ENCODE peak calls at places on chromosomes 4 and X, in six cellular contexts. One of them, this sample, is unnamed.

GRCh38 chrX:635428-636192 is 5.0 kb downstream of the SHOX start:
- DNase-seq in substantia nigra: no peak
- DNase-seq in hepatocyte: no peak
- DNase-seq in lower lobe of right lung: no peak
- DNase-seq in AG04450: no peak
- DNase-seq in CD8-positive, alpha-beta memory T cell: no peak
- DNase-seq in this sample: no peak

GRCh38 chrX:115029869-115030564 is 12.6 kb upstream of the IL13RA2 start:
- DNase-seq in CD8-positive, alpha-beta memory T cell: no peak
- DNase-seq in substantia nigra: no peak
- DNase-seq in lower lobe of right lung: no peak
- DNase-seq in hepatocyte: no peak
- DNase-seq in AG04450: no peak
- DNase-seq in this sample: no peak

GRCh38 chrX:115017455-115017854 is at the start of gene IL13RA2:
- DNase-seq in lower lobe of right lung: no peak
- DNase-seq in CD8-positive, alpha-beta memory T cell: no peak
- DNase-seq in substantia nigra: no peak
- DNase-seq in AG04450: no peak
- DNase-seq in hepatocyte: no peak
- DNase-seq in this sample: no peak

GRCh38 chr4:105116616-105117319 is 29.9 kb upstream of the TET2 start:
- DNase-seq in substantia nigra: no peak
- DNase-seq in hepatocyte: no peak
- DNase-seq in CD8-positive, alpha-beta memory T cell: no peak
- DNase-seq in AG04450: no peak
- DNase-seq in lower lobe of right lung: no peak
- DNase-seq in this sample: no peak

GRCh38 chr4:109434007-109434792 is 585 bp downstream of the SEC24B start:
- DNase-seq in lower lobe of right lung: peak
- DNase-seq in AG04450: no peak
- DNase-seq in hepatocyte: peak
- DNase-seq in substantia nigra: peak
- DNase-seq in CD8-positive, alpha-beta memory T cell: peak
- DNase-seq in this sample: peak

GRCh38 chr4:8010618-8011017 is 71.0 kb upstream of the AFAP1 start:
- DNase-seq in lower lobe of right lung: no peak
- DNase-seq in CD8-positive, alpha-beta memory T cell: no peak
- DNase-seq in substantia nigra: peak
- DNase-seq in hepatocyte: peak
- DNase-seq in AG04450: no peak
- DNase-seq in this sample: peak

GRCh38 chr4:3128976-3129375 is 54.5 kb downstream of the HTT start:
- DNase-seq in CD8-positive, alpha-beta memory T cell: no peak
- DNase-seq in lower lobe of right lung: no peak
- DNase-seq in AG04450: no peak
- DNase-seq in substantia nigra: no peak
- DNase-seq in hepatocyte: no peak
- DNase-seq in this sample: no peak

GRCh38 chr4:101790521-101791188 is at the start of gene BANK1:
- DNase-seq in CD8-positive, alpha-beta memory T cell: peak
- DNase-seq in hepatocyte: peak
- DNase-seq in AG04450: no peak
- DNase-seq in substantia nigra: peak
- DNase-seq in lower lobe of right lung: peak
- DNase-seq in this sample: no peak

GRCh38 chr4:32789026-32789608 is 2068.9 kb downstream of the PCDH7 start:
- DNase-seq in lower lobe of right lung: no peak
- DNase-seq in substantia nigra: no peak
- DNase-seq in hepatocyte: peak
- DNase-seq in CD8-positive, alpha-beta memory T cell: no peak
- DNase-seq in AG04450: no peak
- DNase-seq in this sample: peak

GRCh38 chr4:133151681-133152329 is 2.7 kb downstream of the PCDH10 start:
- DNase-seq in hepatocyte: peak
- DNase-seq in substantia nigra: peak
- DNase-seq in CD8-positive, alpha-beta memory T cell: no peak
- DNase-seq in AG04450: no peak
- DNase-seq in lower lobe of right lung: no peak
- DNase-seq in this sample: peak

GRCh38 chr4:23877758-23878229 is 12.1 kb downstream of the PPARGC1A start:
- DNase-seq in substantia nigra: no peak
- DNase-seq in lower lobe of right lung: no peak
- DNase-seq in CD8-positive, alpha-beta memory T cell: no peak
- DNase-seq in hepatocyte: peak
- DNase-seq in AG04450: no peak
- DNase-seq in this sample: no peak

GRCh38 chr4:90002406-90003040 is 107.9 kb downstream of the MMRN1 start:
- DNase-seq in lower lobe of right lung: no peak
- DNase-seq in hepatocyte: no peak
- DNase-seq in CD8-positive, alpha-beta memory T cell: no peak
- DNase-seq in substantia nigra: no peak
- DNase-seq in AG04450: no peak
- DNase-seq in this sample: no peak

GRCh38 chr4:2061208-2062131 is 2.3 kb downstream of the NAT8L start:
- DNase-seq in CD8-positive, alpha-beta memory T cell: peak
- DNase-seq in substantia nigra: no peak
- DNase-seq in AG04450: no peak
- DNase-seq in hepatocyte: no peak
- DNase-seq in lower lobe of right lung: peak
- DNase-seq in this sample: no peak

DNA sequence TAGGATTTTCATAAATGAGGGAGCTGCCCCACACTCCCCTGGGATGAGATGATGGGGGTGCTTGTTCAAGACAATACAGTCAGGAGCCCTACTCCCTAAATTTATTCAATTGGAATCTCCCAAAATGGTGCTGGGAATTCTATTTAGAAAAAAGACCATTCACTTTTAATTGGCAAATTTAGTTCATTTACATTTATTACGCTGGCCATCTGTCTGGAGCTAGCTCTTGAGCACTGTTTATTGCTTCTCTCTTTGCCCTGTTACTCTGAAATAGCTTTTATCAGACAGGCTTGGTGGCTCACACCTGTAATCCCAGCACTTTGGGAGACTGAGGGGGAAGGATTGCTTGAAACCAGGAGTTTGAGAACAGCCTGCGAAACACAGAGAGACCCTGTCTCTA is 2.0 kb upstream of the ARSD start:
- DNase-seq in lower lobe of right lung: no peak
- DNase-seq in CD8-positive, alpha-beta memory T cell: no peak
- DNase-seq in AG04450: no peak
- DNase-seq in hepatocyte: no peak
- DNase-seq in substantia nigra: no peak
- DNase-seq in this sample: no peak
- H3K27ac ChIP-seq in lower lobe of right lung: no peak
- H3K27ac ChIP-seq in CD8-positive, alpha-beta memory T cell: no peak
- H3K27ac ChIP-seq in AG04450: no peak
- H3K27ac ChIP-seq in hepatocyte: no peak
- H3K27ac ChIP-seq in substantia nigra: no peak
- H3K27ac ChIP-seq in this sample: no peak

DNA sequence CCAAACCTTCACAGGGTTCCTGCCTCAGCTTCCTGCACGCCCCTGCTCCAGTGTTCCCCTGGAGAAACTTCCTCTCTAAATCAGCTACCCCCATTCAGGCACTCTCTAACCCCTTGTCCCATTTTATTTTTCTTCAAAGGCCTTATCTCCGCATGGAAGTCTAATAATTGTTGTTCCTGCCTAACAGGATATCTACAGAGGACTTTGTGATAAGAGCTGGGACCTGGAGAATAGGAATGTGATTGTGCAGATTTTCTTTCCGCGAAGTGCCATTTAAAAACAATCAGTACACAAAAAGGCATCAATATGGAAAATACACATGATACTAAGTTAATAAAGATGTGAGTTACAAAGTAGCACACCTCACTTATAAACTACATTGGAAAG is 32.6 kb downstream of the LDB2 start:
- DNase-seq in AG04450: no peak
- DNase-seq in lower lobe of right lung: no peak
- DNase-seq in substantia nigra: no peak
- DNase-seq in CD8-positive, alpha-beta memory T cell: no peak
- DNase-seq in hepatocyte: no peak
- DNase-seq in this sample: no peak
- H3K27ac ChIP-seq in AG04450: no peak
- H3K27ac ChIP-seq in lower lobe of right lung: no peak
- H3K27ac ChIP-seq in substantia nigra: no peak
- H3K27ac ChIP-seq in CD8-positive, alpha-beta memory T cell: no peak
- H3K27ac ChIP-seq in hepatocyte: no peak
- H3K27ac ChIP-seq in this sample: no peak

DNA sequence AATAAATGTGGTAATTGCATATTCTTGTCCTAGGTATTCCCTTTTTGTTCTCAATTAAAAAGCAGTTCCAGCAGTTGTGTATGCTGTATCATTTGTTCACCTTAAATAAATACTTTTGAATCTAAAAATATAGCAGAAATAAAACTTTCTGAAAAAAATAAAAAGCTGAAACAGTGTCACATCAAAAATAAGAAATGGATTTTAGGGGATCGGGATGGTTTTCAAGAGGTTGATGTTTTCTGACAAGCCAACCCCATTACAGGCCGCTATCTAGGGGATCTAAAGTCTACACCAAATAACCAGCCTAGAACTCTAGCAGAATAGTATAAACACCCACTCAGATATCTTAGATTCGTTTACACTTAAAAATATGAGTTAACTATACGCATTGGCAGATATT is 95.4 kb upstream of the MAML3 start:
- DNase-seq in lower lobe of right lung: no peak
- DNase-seq in CD8-positive, alpha-beta memory T cell: no peak
- DNase-seq in AG04450: no peak
- DNase-seq in hepatocyte: no peak
- DNase-seq in substantia nigra: no peak
- DNase-seq in this sample: peak
- H3K27ac ChIP-seq in lower lobe of right lung: no peak
- H3K27ac ChIP-seq in CD8-positive, alpha-beta memory T cell: no peak
- H3K27ac ChIP-seq in AG04450: no peak
- H3K27ac ChIP-seq in hepatocyte: no peak
- H3K27ac ChIP-seq in substantia nigra: no peak
- H3K27ac ChIP-seq in this sample: no peak

GRCh38 chrX:136933617-136934145 is 53.2 kb upstream of the RBMX start:
- DNase-seq in hepatocyte: no peak
- DNase-seq in CD8-positive, alpha-beta memory T cell: no peak
- DNase-seq in lower lobe of right lung: no peak
- DNase-seq in substantia nigra: no peak
- DNase-seq in AG04450: no peak
- DNase-seq in this sample: no peak
- H3K27ac ChIP-seq in hepatocyte: peak
- H3K27ac ChIP-seq in CD8-positive, alpha-beta memory T cell: no peak
- H3K27ac ChIP-seq in lower lobe of right lung: peak
- H3K27ac ChIP-seq in substantia nigra: no peak
- H3K27ac ChIP-seq in AG04450: no peak
- H3K27ac ChIP-seq in this sample: no peak

GRCh38 chrX:81662381-81662780 is 460.5 kb downstream of the SH3BGRL start:
- DNase-seq in CD8-positive, alpha-beta memory T cell: no peak
- DNase-seq in substantia nigra: no peak
- DNase-seq in AG04450: no peak
- DNase-seq in hepatocyte: no peak
- DNase-seq in lower lobe of right lung: no peak
- DNase-seq in this sample: no peak
- H3K27ac ChIP-seq in CD8-positive, alpha-beta memory T cell: no peak
- H3K27ac ChIP-seq in substantia nigra: no peak
- H3K27ac ChIP-seq in AG04450: no peak
- H3K27ac ChIP-seq in hepatocyte: no peak
- H3K27ac ChIP-seq in lower lobe of right lung: no peak
- H3K27ac ChIP-seq in this sample: no peak